ENCODE peak calls at places on chromosomes 5 and 9, in five cellular contexts. R, O, V, N and Q are unnamed samples.

GRCh38 chr9:127626752-127627493 is 14.8 kb downstream of the STXBP1 start:
- DNase-seq in O (no peak), N (no peak), V (no peak), R (no peak), Q (no peak)

GRCh38 chr9:112063151-112063550 is 111.9 kb downstream of the SUSD1 start:
- DNase-seq in V (no peak), O (no peak), N (no peak), R (no peak), Q (no peak)

GRCh38 chr5:89871906-89872305 is 537.6 kb downstream of the CETN3 start:
- DNase-seq in R (no peak), O (no peak), N (no peak), V (no peak), Q (no peak)

GRCh38 chr9:121660876-121661275 is 9.4 kb downstream of the DAB2IP start:
- DNase-seq in O (no peak), N (no peak), V (no peak), R (no peak), Q (no peak)

GRCh38 chr9:82436480-82436879 is 447.9 kb downstream of the SPATA31D1 start:
- DNase-seq in N (no peak), O (no peak), V (no peak), R (no peak), Q (no peak)

GRCh38 chr5:174503461-174504265 is 220.7 kb upstream of the MSX2 start:
- DNase-seq in V (no peak), N (peak), O (peak), R (no peak), Q (peak)

GRCh38 chr9:5866276-5866675 is 24.4 kb upstream of the MLANA start:
- DNase-seq in O (no peak), N (no peak), R (no peak), V (no peak), Q (no peak)

GRCh38 chr5:3592298-3592697 is 3.3 kb upstream of the IRX1 start:
- DNase-seq in R (no peak), V (no peak), O (no peak), N (no peak), Q (no peak)

GRCh38 chr5:120778491-120779293 is 314.6 kb downstream of the PRR16 start:
- DNase-seq in O (no peak), V (no peak), N (no peak), R (no peak), Q (no peak)

GRCh38 chr9:134208310-134208841 is 44.0 kb upstream of the RNU6ATAC start:
- DNase-seq in N (peak), V (no peak), O (no peak), R (no peak), Q (no peak)

GRCh38 chr5:104635216-104635615 is 1072.6 kb upstream of the NUDT12 start:
- DNase-seq in O (no peak), V (no peak), R (no peak), N (no peak), Q (no peak)

GRCh38 chr5:1364211-1364610 is 19.3 kb upstream of the CLPTM1L start:
- DNase-seq in V (no peak), N (no peak), R (no peak), O (no peak), Q (no peak)

GRCh38 chr5:66231508-66231907 is 87.4 kb downstream of the SREK1 start:
- DNase-seq in R (no peak), V (no peak), O (no peak), N (no peak), Q (no peak)

GRCh38 chr9:106753155-106753671 is 109.8 kb upstream of the ZNF462 start:
- DNase-seq in R (peak), N (no peak), O (peak), V (peak), Q (no peak)

GRCh38 chr5:93717162-93717561 is 24.2 kb downstream of the POU5F2 start:
- DNase-seq in V (no peak), R (no peak), O (no peak), N (no peak), Q (no peak)

GRCh38 chr5:99141534-99142135 is 212.8 kb upstream of the CHD1 start:
- DNase-seq in R (no peak), V (no peak), N (no peak), O (no peak), Q (no peak)

GRCh38 chr9:101162231-101162630 is 133.7 kb downstream of the PLPPR1 start:
- DNase-seq in N (no peak), O (no peak), V (no peak), R (no peak), Q (no peak)

GRCh38 chr9:72356019-72356653 is 8.9 kb downstream of the ZFAND5 start:
- DNase-seq in V (no peak), O (no peak), R (no peak), N (no peak), Q (no peak)

GRCh38 chr9:2622361-2623045 is 916 bp downstream of the VLDLR start:
- DNase-seq in N (no peak), R (peak), V (peak), O (no peak), Q (peak)

GRCh38 chr9:120642129-120642528 is 62.2 kb upstream of the CDK5RAP2 start:
- DNase-seq in O (no peak), N (no peak), R (no peak), V (no peak), Q (no peak)

GRCh38 chr9:101486693-101487442 is 46.8 kb upstream of the RNF20 start:
- DNase-seq in N (no peak), R (no peak), O (no peak), V (peak), Q (peak)

GRCh38 chr9:100473271-100474081 is 527 bp downstream of the TMEFF1 start:
- DNase-seq in R (peak), O (no peak), V (peak), N (no peak), Q (peak)

GRCh38 chr9:124214116-124214515 is 43.6 kb upstream of the NEK6 start:
- DNase-seq in V (no peak), R (no peak), N (no peak), O (no peak), Q (peak)

GRCh38 chr5:58459860-58460726 is at the start of gene PLK2:
- DNase-seq in N (peak), R (peak), V (peak), O (peak), Q (peak)

GRCh38 chr5:76954383-76954763 is 1.5 kb downstream of the CRHBP start:
- DNase-seq in V (no peak), R (no peak), O (no peak), N (no peak), Q (no peak)

GRCh38 chr5:172123269-172123692 is 64.7 kb downstream of the STK10 start:
- DNase-seq in R (no peak), O (no peak), N (no peak), V (no peak), Q (peak)

GRCh38 chr5:172868924-172869565 is 35.0 kb downstream of the ERGIC1 start:
- DNase-seq in O (peak), R (no peak), N (peak), V (no peak), Q (peak)

GRCh38 chr5:40674661-40675235 is 5.0 kb upstream of the PTGER4 start:
- DNase-seq in R (no peak), V (no peak), O (no peak), N (no peak), Q (no peak)

GRCh38 chr9:93713716-93714115 is 137.3 kb downstream of the PHF2 start:
- DNase-seq in V (no peak), R (no peak), N (no peak), O (no peak), Q (no peak)

GRCh38 chr9:110027624-110028023 is 180.3 kb downstream of the C9orf152 start:
- DNase-seq in R (no peak), O (no peak), N (no peak), V (no peak), Q (no peak)

GRCh38 chr5:131765261-131765660 is 31.6 kb downstream of the FNIP1 start:
- DNase-seq in N (no peak), R (no peak), O (no peak), V (no peak), Q (no peak)

GRCh38 chr5:168557389-168557788 is 21.8 kb downstream of the PANK3 start:
- DNase-seq in V (no peak), O (no peak), R (no peak), N (no peak), Q (no peak)

GRCh38 chr9:107397076-107398049 is 92.2 kb downstream of the KLF4 start:
- DNase-seq in R (no peak), V (no peak), O (no peak), N (no peak), Q (peak)

GRCh38 chr5:6355294-6355693 is 23.1 kb downstream of the MED10 start:
- DNase-seq in O (no peak), V (no peak), R (no peak), N (no peak), Q (no peak)

GRCh38 chr5:35362772-35363171 is 132.5 kb upstream of the PRLR start:
- DNase-seq in N (no peak), O (no peak), R (no peak), V (no peak), Q (no peak)

GRCh38 chr5:150611026-150611425 is 29.4 kb upstream of the SYNPO start:
- DNase-seq in N (no peak), V (no peak), R (no peak), O (no peak), Q (no peak)

GRCh38 chr5:150608991-150609390 is 31.5 kb upstream of the SYNPO start:
- DNase-seq in N (no peak), V (no peak), O (no peak), R (no peak), Q (no peak)

GRCh38 chr5:150612405-150612804 is 28.1 kb upstream of the SYNPO start:
- DNase-seq in R (no peak), O (no peak), N (no peak), V (no peak), Q (no peak)

GRCh38 chr5:150607991-150608390 is 32.5 kb upstream of the SYNPO start:
- DNase-seq in R (no peak), N (no peak), V (no peak), O (no peak), Q (no peak)

GRCh38 chr5:150609843-150610584 is 30.4 kb upstream of the SYNPO start:
- DNase-seq in V (no peak), R (no peak), O (no peak), N (no peak), Q (peak)
- TF ChIP-seq POLR2AphosphoS5 in V (no peak), R (no peak), O (no peak), N (no peak), Q (no peak)

GRCh38 chr5:111530298-111530740 is 18.0 kb upstream of the STARD4 start:
- DNase-seq in O (no peak), V (peak), R (peak), N (peak), Q (peak)
- TF ChIP-seq POLR2AphosphoS5 in O (no peak), V (no peak), R (no peak), N (no peak), Q (peak)

DNA sequence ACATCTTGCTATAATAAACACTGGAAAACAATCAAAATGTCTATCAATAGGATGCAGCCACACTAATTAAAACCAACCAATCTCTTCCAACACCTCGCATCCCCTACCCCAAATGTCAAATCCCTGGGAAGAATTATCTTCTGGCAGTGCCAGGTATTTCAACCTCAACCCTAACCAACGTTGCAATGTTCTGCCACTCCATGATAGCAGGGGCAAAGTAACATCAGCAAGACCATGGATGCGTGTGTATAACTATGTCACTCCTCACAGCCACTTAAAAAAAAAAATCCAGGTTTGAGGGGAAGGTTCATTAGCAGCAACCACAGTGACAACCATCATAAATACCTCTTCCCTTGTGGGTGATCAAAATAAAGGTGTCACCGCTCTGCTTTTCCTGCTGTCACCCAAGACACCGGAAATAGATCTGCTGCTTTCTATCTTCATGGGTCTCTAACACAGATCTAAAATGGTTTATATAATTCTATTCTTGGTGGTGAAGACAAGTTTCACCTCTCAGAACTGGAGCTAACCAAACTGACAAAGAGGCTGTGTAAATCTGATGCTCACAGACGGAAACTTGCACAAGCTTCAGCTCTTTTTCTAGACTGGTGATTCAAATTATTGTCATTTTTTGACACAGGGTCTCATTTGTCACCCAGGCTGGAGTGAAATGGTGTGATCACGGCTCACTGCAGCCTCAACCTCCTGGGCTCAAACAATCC is 9.9 kb downstream of the HSPA9 start:
- DNase-seq in V (no peak), N (no peak), O (no peak), R (no peak), Q (no peak)
- TF ChIP-seq POLR2AphosphoS5 in V (no peak), N (no peak), O (no peak), R (peak), Q (peak)

GRCh38 chr5:127196042-127196441 is 94.6 kb upstream of the MEGF10 start:
- DNase-seq in R (no peak), O (no peak), N (no peak), V (no peak), Q (no peak)
- TF ChIP-seq POLR2AphosphoS5 in R (no peak), O (no peak), N (no peak), V (no peak), Q (no peak)

GRCh38 chr9:113620377-113621161 is 157.0 kb downstream of the RGS3 start:
- DNase-seq in R (no peak), N (peak), V (no peak), O (peak), Q (peak)
- TF ChIP-seq POLR2AphosphoS5 in R (no peak), N (peak), V (no peak), O (no peak), Q (peak)

GRCh38 chr5:175747539-175748060 is 89.7 kb downstream of the HRH2 start:
- DNase-seq in O (no peak), N (no peak), R (no peak), V (no peak), Q (no peak)

GRCh38 chr5:175748650-175749049 is 90.8 kb downstream of the HRH2 start:
- DNase-seq in N (no peak), V (no peak), O (no peak), R (no peak), Q (no peak)

GRCh38 chr5:175750476-175751080 is 92.7 kb downstream of the HRH2 start:
- DNase-seq in V (no peak), N (no peak), R (no peak), O (no peak), Q (no peak)

GRCh38 chr5:175746851-175747250 is 89.0 kb downstream of the HRH2 start:
- DNase-seq in V (no peak), R (no peak), N (no peak), O (no peak), Q (no peak)

DNA sequence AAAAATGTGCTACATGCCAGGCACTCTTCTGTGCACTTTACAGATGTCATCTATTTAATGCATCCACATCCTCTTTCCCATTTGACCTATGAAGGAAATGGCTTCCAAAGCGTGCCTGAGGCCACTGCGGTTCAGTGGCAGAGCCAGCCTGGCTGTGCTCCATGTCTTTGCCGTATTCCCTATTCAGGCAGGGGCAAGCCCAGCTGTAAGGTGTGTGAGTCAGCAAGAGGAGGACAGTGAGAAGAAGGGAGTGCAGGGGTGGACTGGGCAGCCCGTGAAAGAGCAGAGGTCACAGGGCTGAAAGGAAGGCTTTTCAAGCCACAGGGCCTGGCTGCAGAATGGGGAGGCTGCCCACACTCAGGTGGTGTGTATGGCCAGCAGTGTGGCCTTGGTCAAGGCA is 91.7 kb downstream of the HRH2 start:
- DNase-seq in O (no peak), R (no peak), V (no peak), N (peak), Q (no peak)
- TF ChIP-seq POLR2AphosphoS5 in O (no peak), R (no peak), V (no peak), N (no peak), Q (no peak)

DNA sequence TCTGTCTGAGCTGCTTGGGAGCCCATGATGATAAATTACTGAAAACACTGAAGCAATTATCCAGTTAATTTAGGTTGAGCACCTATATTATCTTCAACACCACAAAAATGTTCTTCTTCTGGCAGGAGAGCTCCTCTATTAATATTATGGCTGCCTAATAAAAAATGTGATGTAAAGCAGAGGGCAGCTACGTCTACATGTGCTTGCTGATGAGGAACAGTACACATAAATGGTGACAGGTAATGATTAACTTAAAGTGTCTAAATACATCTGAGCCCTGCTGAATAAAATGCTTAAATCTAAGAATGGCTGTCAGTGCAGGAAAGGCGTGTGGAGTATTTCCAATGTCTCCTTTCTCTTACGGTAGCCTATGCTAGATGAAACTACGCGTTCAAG is 131.3 kb upstream of the NR3C1 start:
- DNase-seq in N (no peak), O (no peak), R (no peak), V (no peak), Q (no peak)
- TF ChIP-seq POLR2AphosphoS5 in N (no peak), O (no peak), R (no peak), V (no peak), Q (no peak)

GRCh38 chr5:71769265-71769664 is 50.2 kb downstream of the CARTPT start:
- DNase-seq in N (no peak), O (no peak), R (no peak), V (no peak), Q (no peak)
- TF ChIP-seq POLR2AphosphoS5 in N (no peak), O (no peak), R (no peak), V (no peak), Q (no peak)

GRCh38 chr9:21968331-21969010 is 25.7 kb downstream of the CDKN2A start:
- DNase-seq in R (no peak), O (no peak), V (no peak), N (no peak), Q (no peak)
- TF ChIP-seq POLR2AphosphoS5 in R (no peak), O (no peak), V (no peak), N (no peak), Q (no peak)